ENCODE peak calls at places on chromosomes 11 and 22, in eight cellular contexts. One of them, this sample, is unnamed.

GRCh38 chr22:41668971-41669911 is 19.4 kb downstream of the SNU13 start:
- DNase-seq in CD14-positive monocyte: no peak
- DNase-seq in A673: no peak
- DNase-seq in spleen: no peak
- DNase-seq in MM.1S: no peak
- DNase-seq in astrocyte: peak
- DNase-seq in activated B cell treated with CpG ODN at 0.5 μM for 24 hours: no peak
- DNase-seq in AG09309: peak
- DNase-seq in this sample: no peak

GRCh38 chr11:26841818-26842457 is 120.1 kb upstream of the SLC5A12 start:
- DNase-seq in CD14-positive monocyte: no peak
- DNase-seq in A673: no peak
- DNase-seq in spleen: no peak
- DNase-seq in MM.1S: no peak
- DNase-seq in astrocyte: peak
- DNase-seq in activated B cell treated with CpG ODN at 0.5 μM for 24 hours: no peak
- DNase-seq in AG09309: no peak
- DNase-seq in this sample: no peak

GRCh38 chr22:42185915-42186439 is 55.4 kb upstream of the CYP2D6 start:
- DNase-seq in CD14-positive monocyte: no peak
- DNase-seq in A673: no peak
- DNase-seq in spleen: no peak
- DNase-seq in MM.1S: no peak
- DNase-seq in astrocyte: no peak
- DNase-seq in activated B cell treated with CpG ODN at 0.5 μM for 24 hours: no peak
- DNase-seq in AG09309: no peak
- DNase-seq in this sample: no peak

GRCh38 chr22:42862045-42862734 is 5.1 kb upstream of the ARFGAP3 start:
- DNase-seq in CD14-positive monocyte: no peak
- DNase-seq in A673: no peak
- DNase-seq in spleen: no peak
- DNase-seq in MM.1S: no peak
- DNase-seq in astrocyte: peak
- DNase-seq in activated B cell treated with CpG ODN at 0.5 μM for 24 hours: no peak
- DNase-seq in AG09309: no peak
- DNase-seq in this sample: no peak

GRCh38 chr22:30516731-30517130 is 11.2 kb upstream of the SEC14L4 start:
- DNase-seq in CD14-positive monocyte: no peak
- DNase-seq in A673: no peak
- DNase-seq in spleen: no peak
- DNase-seq in MM.1S: no peak
- DNase-seq in astrocyte: no peak
- DNase-seq in activated B cell treated with CpG ODN at 0.5 μM for 24 hours: no peak
- DNase-seq in AG09309: no peak
- DNase-seq in this sample: no peak

GRCh38 chr11:77111277-77111676 is 8.6 kb downstream of the OMP start:
- DNase-seq in CD14-positive monocyte: no peak
- DNase-seq in A673: no peak
- DNase-seq in spleen: no peak
- DNase-seq in MM.1S: no peak
- DNase-seq in astrocyte: peak
- DNase-seq in activated B cell treated with CpG ODN at 0.5 μM for 24 hours: no peak
- DNase-seq in AG09309: no peak
- DNase-seq in this sample: no peak

GRCh38 chr11:19659529-19659928 is 53.1 kb upstream of the NAV2 start:
- DNase-seq in CD14-positive monocyte: no peak
- DNase-seq in A673: no peak
- DNase-seq in spleen: no peak
- DNase-seq in MM.1S: no peak
- DNase-seq in astrocyte: no peak
- DNase-seq in activated B cell treated with CpG ODN at 0.5 μM for 24 hours: no peak
- DNase-seq in AG09309: no peak
- DNase-seq in this sample: no peak

GRCh38 chr11:132187814-132188213 is 817.4 kb downstream of the NTM start:
- DNase-seq in CD14-positive monocyte: no peak
- DNase-seq in A673: no peak
- DNase-seq in spleen: no peak
- DNase-seq in MM.1S: no peak
- DNase-seq in astrocyte: peak
- DNase-seq in activated B cell treated with CpG ODN at 0.5 μM for 24 hours: no peak
- DNase-seq in AG09309: peak
- DNase-seq in this sample: no peak

GRCh38 chr11:83219095-83219494 is 25.6 kb downstream of the ANKRD42 start:
- DNase-seq in CD14-positive monocyte: no peak
- DNase-seq in A673: peak
- DNase-seq in spleen: no peak
- DNase-seq in MM.1S: no peak
- DNase-seq in astrocyte: no peak
- DNase-seq in activated B cell treated with CpG ODN at 0.5 μM for 24 hours: no peak
- DNase-seq in AG09309: no peak
- DNase-seq in this sample: no peak

GRCh38 chr11:113577356-113578163 is 102.4 kb upstream of the DRD2 start:
- DNase-seq in CD14-positive monocyte: no peak
- DNase-seq in A673: no peak
- DNase-seq in spleen: no peak
- DNase-seq in MM.1S: peak
- DNase-seq in astrocyte: no peak
- DNase-seq in activated B cell treated with CpG ODN at 0.5 μM for 24 hours: no peak
- DNase-seq in AG09309: no peak
- DNase-seq in this sample: no peak

GRCh38 chr22:44181033-44181911 is 547 bp downstream of the PARVG start:
- DNase-seq in CD14-positive monocyte: peak
- DNase-seq in A673: peak
- DNase-seq in spleen: peak
- DNase-seq in MM.1S: peak
- DNase-seq in astrocyte: peak
- DNase-seq in activated B cell treated with CpG ODN at 0.5 μM for 24 hours: peak
- DNase-seq in AG09309: no peak
- DNase-seq in this sample: peak

GRCh38 chr22:44179989-44180705 is 578 bp upstream of the PARVG start:
- DNase-seq in CD14-positive monocyte: peak
- DNase-seq in A673: no peak
- DNase-seq in spleen: peak
- DNase-seq in MM.1S: no peak
- DNase-seq in astrocyte: no peak
- DNase-seq in activated B cell treated with CpG ODN at 0.5 μM for 24 hours: no peak
- DNase-seq in AG09309: no peak
- DNase-seq in this sample: no peak

GRCh38 chr22:44180706-44181032 is at the start of gene PARVG:
- DNase-seq in CD14-positive monocyte: peak
- DNase-seq in A673: no peak
- DNase-seq in spleen: peak
- DNase-seq in MM.1S: peak
- DNase-seq in astrocyte: no peak
- DNase-seq in activated B cell treated with CpG ODN at 0.5 μM for 24 hours: no peak
- DNase-seq in AG09309: no peak
- DNase-seq in this sample: peak

GRCh38 chr22:44182591-44183588 is 2.2 kb downstream of the PARVG start:
- DNase-seq in CD14-positive monocyte: peak
- DNase-seq in A673: no peak
- DNase-seq in spleen: peak
- DNase-seq in MM.1S: no peak
- DNase-seq in astrocyte: no peak
- DNase-seq in activated B cell treated with CpG ODN at 0.5 μM for 24 hours: no peak
- DNase-seq in AG09309: no peak
- DNase-seq in this sample: peak

GRCh38 chr22:44181912-44182590 is 1.3 kb downstream of the PARVG start:
- DNase-seq in CD14-positive monocyte: no peak
- DNase-seq in A673: no peak
- DNase-seq in spleen: peak
- DNase-seq in MM.1S: no peak
- DNase-seq in astrocyte: no peak
- DNase-seq in activated B cell treated with CpG ODN at 0.5 μM for 24 hours: no peak
- DNase-seq in AG09309: no peak
- DNase-seq in this sample: no peak
- TF ChIP-seq CTCF in CD14-positive monocyte: peak
- TF ChIP-seq CTCF in A673: no peak
- TF ChIP-seq CTCF in spleen: no peak
- TF ChIP-seq CTCF in MM.1S: no peak
- TF ChIP-seq CTCF in astrocyte: no peak
- TF ChIP-seq CTCF in activated B cell treated with CpG ODN at 0.5 μM for 24 hours: no peak
- TF ChIP-seq CTCF in AG09309: no peak
- TF ChIP-seq CTCF in this sample: peak

GRCh38 chr11:68113986-68114385 is 7.2 kb downstream of the CHKA start:
- DNase-seq in CD14-positive monocyte: no peak
- DNase-seq in A673: no peak
- DNase-seq in spleen: no peak
- DNase-seq in MM.1S: no peak
- DNase-seq in astrocyte: no peak
- DNase-seq in activated B cell treated with CpG ODN at 0.5 μM for 24 hours: no peak
- DNase-seq in AG09309: no peak
- DNase-seq in this sample: no peak
- TF ChIP-seq CTCF in CD14-positive monocyte: no peak
- TF ChIP-seq CTCF in A673: no peak
- TF ChIP-seq CTCF in spleen: no peak
- TF ChIP-seq CTCF in MM.1S: no peak
- TF ChIP-seq CTCF in astrocyte: no peak
- TF ChIP-seq CTCF in activated B cell treated with CpG ODN at 0.5 μM for 24 hours: no peak
- TF ChIP-seq CTCF in AG09309: peak
- TF ChIP-seq CTCF in this sample: no peak

DNA sequence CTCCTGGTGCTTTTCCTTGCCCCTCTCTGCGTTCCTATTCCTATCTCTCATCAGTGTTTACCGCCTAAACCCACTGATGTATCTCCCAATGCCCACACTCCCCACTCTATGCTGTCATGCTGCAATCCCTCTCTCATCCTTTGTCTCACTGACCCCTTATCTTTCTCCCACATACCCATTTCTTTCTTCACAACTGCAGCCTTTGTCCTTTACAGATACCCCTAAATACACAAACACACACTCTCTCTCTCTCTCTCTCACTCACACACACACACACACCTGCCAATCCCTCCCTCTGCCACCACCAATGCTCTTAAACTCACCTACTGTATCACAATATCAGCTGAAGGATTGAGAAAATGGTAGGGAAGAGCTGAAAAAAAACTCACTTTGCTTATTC is 5.3 kb upstream of the OR52B2 start:
- DNase-seq in CD14-positive monocyte: no peak
- DNase-seq in A673: no peak
- DNase-seq in spleen: no peak
- DNase-seq in MM.1S: no peak
- DNase-seq in astrocyte: no peak
- DNase-seq in activated B cell treated with CpG ODN at 0.5 μM for 24 hours: no peak
- DNase-seq in AG09309: no peak
- DNase-seq in this sample: no peak
- TF ChIP-seq CTCF in CD14-positive monocyte: no peak
- TF ChIP-seq CTCF in A673: no peak
- TF ChIP-seq CTCF in spleen: no peak
- TF ChIP-seq CTCF in MM.1S: no peak
- TF ChIP-seq CTCF in astrocyte: no peak
- TF ChIP-seq CTCF in activated B cell treated with CpG ODN at 0.5 μM for 24 hours: no peak
- TF ChIP-seq CTCF in AG09309: no peak
- TF ChIP-seq CTCF in this sample: no peak

GRCh38 chr22:37000676-37001534 is 18.3 kb downstream of the TST start:
- DNase-seq in CD14-positive monocyte: no peak
- DNase-seq in A673: no peak
- DNase-seq in spleen: no peak
- DNase-seq in MM.1S: no peak
- DNase-seq in astrocyte: no peak
- DNase-seq in activated B cell treated with CpG ODN at 0.5 μM for 24 hours: no peak
- DNase-seq in AG09309: no peak
- DNase-seq in this sample: no peak

GRCh38 chr22:37001826-37002225 is 17.4 kb downstream of the TST start:
- DNase-seq in CD14-positive monocyte: no peak
- DNase-seq in A673: no peak
- DNase-seq in spleen: no peak
- DNase-seq in MM.1S: no peak
- DNase-seq in astrocyte: no peak
- DNase-seq in activated B cell treated with CpG ODN at 0.5 μM for 24 hours: no peak
- DNase-seq in AG09309: no peak
- DNase-seq in this sample: no peak

GRCh38 chr22:36999463-36999862 is 19.8 kb downstream of the TST start:
- DNase-seq in CD14-positive monocyte: no peak
- DNase-seq in A673: no peak
- DNase-seq in spleen: no peak
- DNase-seq in MM.1S: no peak
- DNase-seq in astrocyte: no peak
- DNase-seq in activated B cell treated with CpG ODN at 0.5 μM for 24 hours: no peak
- DNase-seq in AG09309: no peak
- DNase-seq in this sample: no peak

GRCh38 chr22:37002633-37003032 is 16.6 kb downstream of the TST start:
- DNase-seq in CD14-positive monocyte: no peak
- DNase-seq in A673: no peak
- DNase-seq in spleen: no peak
- DNase-seq in MM.1S: no peak
- DNase-seq in astrocyte: no peak
- DNase-seq in activated B cell treated with CpG ODN at 0.5 μM for 24 hours: no peak
- DNase-seq in AG09309: no peak
- DNase-seq in this sample: no peak

GRCh38 chr22:36998620-36999351 is 20.5 kb downstream of the TST start:
- DNase-seq in CD14-positive monocyte: no peak
- DNase-seq in A673: no peak
- DNase-seq in spleen: no peak
- DNase-seq in MM.1S: no peak
- DNase-seq in astrocyte: no peak
- DNase-seq in activated B cell treated with CpG ODN at 0.5 μM for 24 hours: no peak
- DNase-seq in AG09309: no peak
- DNase-seq in this sample: no peak
- TF ChIP-seq CTCF in CD14-positive monocyte: no peak
- TF ChIP-seq CTCF in A673: peak
- TF ChIP-seq CTCF in spleen: no peak
- TF ChIP-seq CTCF in MM.1S: no peak
- TF ChIP-seq CTCF in astrocyte: no peak
- TF ChIP-seq CTCF in activated B cell treated with CpG ODN at 0.5 μM for 24 hours: no peak
- TF ChIP-seq CTCF in AG09309: no peak
- TF ChIP-seq CTCF in this sample: no peak

DNA sequence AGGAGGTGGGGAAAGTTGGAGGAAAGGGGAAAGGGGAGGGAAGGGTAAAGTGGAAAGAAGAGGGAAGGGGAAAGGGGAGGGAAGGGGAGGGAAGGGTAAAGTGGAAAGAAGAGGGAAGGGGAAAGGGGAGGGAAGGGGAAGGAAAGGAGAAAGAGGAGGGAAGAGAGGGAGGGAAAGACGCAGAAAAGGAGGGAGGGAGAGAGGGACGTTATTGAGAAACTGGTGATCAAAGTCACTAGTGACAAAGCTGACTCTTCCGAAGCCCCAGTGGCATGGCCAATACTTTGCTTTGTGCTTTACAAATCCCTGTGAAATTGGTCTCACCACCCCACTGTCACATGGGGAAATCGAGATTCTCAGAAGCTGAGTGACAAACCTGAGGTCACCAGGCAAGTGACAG is 35.1 kb downstream of the CELSR1 start:
- DNase-seq in CD14-positive monocyte: no peak
- DNase-seq in A673: no peak
- DNase-seq in spleen: no peak
- DNase-seq in MM.1S: no peak
- DNase-seq in astrocyte: no peak
- DNase-seq in activated B cell treated with CpG ODN at 0.5 μM for 24 hours: no peak
- DNase-seq in AG09309: no peak
- DNase-seq in this sample: no peak
- TF ChIP-seq CTCF in CD14-positive monocyte: no peak
- TF ChIP-seq CTCF in A673: no peak
- TF ChIP-seq CTCF in spleen: no peak
- TF ChIP-seq CTCF in MM.1S: no peak
- TF ChIP-seq CTCF in astrocyte: no peak
- TF ChIP-seq CTCF in activated B cell treated with CpG ODN at 0.5 μM for 24 hours: no peak
- TF ChIP-seq CTCF in AG09309: no peak
- TF ChIP-seq CTCF in this sample: no peak

GRCh38 chr11:125935056-125935455 is 10.8 kb upstream of the VSIG10L2 start:
- DNase-seq in CD14-positive monocyte: no peak
- DNase-seq in A673: no peak
- DNase-seq in spleen: no peak
- DNase-seq in MM.1S: no peak
- DNase-seq in astrocyte: no peak
- DNase-seq in activated B cell treated with CpG ODN at 0.5 μM for 24 hours: no peak
- DNase-seq in AG09309: no peak
- DNase-seq in this sample: no peak
- TF ChIP-seq CTCF in CD14-positive monocyte: no peak
- TF ChIP-seq CTCF in A673: peak
- TF ChIP-seq CTCF in spleen: no peak
- TF ChIP-seq CTCF in MM.1S: peak
- TF ChIP-seq CTCF in astrocyte: no peak
- TF ChIP-seq CTCF in activated B cell treated with CpG ODN at 0.5 μM for 24 hours: no peak
- TF ChIP-seq CTCF in AG09309: no peak
- TF ChIP-seq CTCF in this sample: no peak

GRCh38 chr22:45263790-45264269 is 20.9 kb upstream of the UPK3A start:
- DNase-seq in CD14-positive monocyte: peak
- DNase-seq in A673: no peak
- DNase-seq in spleen: peak
- DNase-seq in MM.1S: peak
- DNase-seq in astrocyte: peak
- DNase-seq in activated B cell treated with CpG ODN at 0.5 μM for 24 hours: no peak
- DNase-seq in AG09309: peak
- DNase-seq in this sample: peak
- TF ChIP-seq CTCF in CD14-positive monocyte: peak
- TF ChIP-seq CTCF in A673: no peak
- TF ChIP-seq CTCF in spleen: peak
- TF ChIP-seq CTCF in MM.1S: peak
- TF ChIP-seq CTCF in astrocyte: peak
- TF ChIP-seq CTCF in activated B cell treated with CpG ODN at 0.5 μM for 24 hours: no peak
- TF ChIP-seq CTCF in AG09309: peak
- TF ChIP-seq CTCF in this sample: peak